ENCODE peak calls at places on chromosomes 16 and 17, in seven cellular contexts. H is stimulated activated naive B cell treated with anti-CD40 and anti-IgM and Interleukin-4, amounts not matched to agents 10 μg/mL and 1 μg/mL and 100 μg/mL, for 72 hours; S is fibroblast of the aortic adventitia; J is lower lobe of right lung; K is effector memory CD4-positive, alpha-beta T cell; M is stimulated activated CD8-positive, alpha-beta memory T cell treated with anti-CD3 and anti-CD28 coated beads, Interleukin-4, amount 100 ng/mL, for 24 hours; L is osteocyte. Y is an unnamed sample.
A peak's percentile ranks its signal among the peaks of the same experiment; 100 is the strongest.

GRCh38 chr16:85055503-85056210 is 28.1 kb downstream of the KIAA0513 start:
- DNase-seq in H (peak; percentile 65), S (peak; percentile 78), J (peak; percentile 79), K (peak; percentile 63), M (peak; percentile 52), L (no peak), Y (peak; percentile 75)

GRCh38 chr16:10077861-10078260 is 104.4 kb downstream of the GRIN2A start:
- DNase-seq in H (no peak), S (no peak), J (no peak), K (no peak), M (no peak), L (no peak), Y (no peak)

GRCh38 chr17:50841949-50842354 is 6.6 kb downstream of the WFIKKN2 start:
- DNase-seq in H (no peak), S (peak; percentile 74), J (peak; percentile 69), K (no peak), M (peak; percentile 21), L (no peak), Y (peak; percentile 41)

GRCh38 chr16:12732600-12732999 is 71.1 kb downstream of the CPPED1 start:
- DNase-seq in H (no peak), S (no peak), J (no peak), K (no peak), M (no peak), L (no peak), Y (no peak)

GRCh38 chr16:49886554-49887121 is 30.7 kb upstream of the ZNF423 start:
- DNase-seq in H (no peak), S (no peak), J (no peak), K (no peak), M (no peak), L (no peak), Y (no peak)

GRCh38 chr17:65459667-65460415 is 101.6 kb downstream of the AXIN2 start:
- DNase-seq in H (no peak), S (no peak), J (no peak), K (no peak), M (no peak), L (no peak), Y (no peak)

GRCh38 chr17:8698142-8699050 is 46.2 kb downstream of the CCDC42 start:
- DNase-seq in H (no peak), S (peak; percentile 88), J (no peak), K (no peak), M (no peak), L (no peak), Y (no peak)

GRCh38 chr17:7019839-7020519 is 2.9 kb upstream of the BCL6B start:
- DNase-seq in H (no peak), S (peak; percentile 62), J (peak; percentile 66), K (no peak), M (no peak), L (no peak), Y (no peak)

GRCh38 chr16:84979516-84979915 is 31.8 kb downstream of the ZDHHC7 start:
- DNase-seq in H (no peak), S (no peak), J (no peak), K (no peak), M (no peak), L (no peak), Y (no peak)

GRCh38 chr16:28915181-28915580 is 9.9 kb downstream of the RABEP2 start:
- DNase-seq in H (no peak), S (peak; percentile 83), J (no peak), K (no peak), M (no peak), L (no peak), Y (no peak)

GRCh38 chr16:49795513-49795912 is 60.4 kb downstream of the ZNF423 start:
- DNase-seq in H (no peak), S (no peak), J (no peak), K (no peak), M (no peak), L (no peak), Y (no peak)

GRCh38 chr16:21566891-21567414 is 32.4 kb upstream of the METTL9 start:
- DNase-seq in H (no peak), S (no peak), J (no peak), K (no peak), M (no peak), L (no peak), Y (no peak)

GRCh38 chr16:86398201-86398600 is 112.1 kb upstream of the FOXF1 start:
- DNase-seq in H (no peak), S (no peak), J (no peak), K (no peak), M (no peak), L (no peak), Y (no peak)

GRCh38 chr16:10971560-10971961 is 27.2 kb downstream of the CLEC16A start:
- DNase-seq in H (no peak), S (peak; percentile 96), J (no peak), K (no peak), M (no peak), L (no peak), Y (no peak)

GRCh38 chr16:89093602-89094251 is at the start of gene ACSF3:
- DNase-seq in H (peak; percentile 65), S (peak; percentile 41), J (peak; percentile 74), K (peak; percentile 43), M (peak; percentile 56), L (no peak), Y (peak; percentile 69)